ENCODE peak calls at places on chromosomes 12 and 14, in four cellular contexts. E, J, Q and Y are unnamed samples.

GRCh38 chr12:19834596-19834995 is 395.3 kb downstream of the AEBP2 start:
- DNase-seq in J (peak; percentile 62), E (peak; percentile 22), Q (no peak), Y (no peak)

GRCh38 chr12:12481636-12482035 is 81.0 kb downstream of the DUSP16 start:
- DNase-seq in Q (no peak), J (no peak), E (no peak), Y (no peak)

GRCh38 chr14:22265319-22266140 is 323.5 kb downstream of the DAD1 start:
- DNase-seq in E (peak; percentile 66), J (no peak), Q (no peak), Y (no peak)

GRCh38 chr12:119649202-119649808 is 18.6 kb upstream of the PRKAB1 start:
- DNase-seq in Q (no peak), J (peak; percentile 13), E (peak; percentile 11), Y (no peak)

GRCh38 chr14:53947452-53948180 is 9.0 kb downstream of the BMP4 start:
- DNase-seq in Q (no peak), J (no peak), E (no peak), Y (no peak)

GRCh38 chr14:63342381-63342780 is 23.6 kb upstream of the GPHB5 start:
- DNase-seq in J (peak; percentile 15), E (peak; percentile 32), Q (no peak), Y (no peak)

GRCh38 chr12:20748198-20748597 is 53.1 kb downstream of the SLCO1C1 start:
- DNase-seq in Q (no peak), E (no peak), J (no peak), Y (no peak)

GRCh38 chr12:124032265-124032886 is 59.4 kb downstream of the ZNF664 start:
- DNase-seq in J (peak; percentile 85), E (peak; percentile 84), Q (no peak), Y (no peak)

GRCh38 chr12:131437706-131438210 is 273.1 kb upstream of the SFSWAP start:
- DNase-seq in Q (no peak), J (no peak), E (no peak), Y (no peak)

GRCh38 chr12:106679576-106679975 is 94.9 kb upstream of the RIC8B start:
- DNase-seq in E (no peak), J (no peak), Q (no peak), Y (no peak)

GRCh38 chr14:44895716-44896115 is 66.0 kb downstream of the KLHL28 start:
- DNase-seq in J (peak; percentile 30), Q (no peak), E (peak; percentile 82), Y (no peak)

GRCh38 chr12:49109631-49110172 is 945 bp downstream of the LMBR1L start:
- DNase-seq in J (no peak), Q (no peak), E (no peak), Y (no peak)

GRCh38 chr12:111410229-111411186 is 4.8 kb downstream of the SH2B3 start:
- DNase-seq in Q (no peak), J (peak; percentile 53), E (peak; percentile 40), Y (no peak)

GRCh38 chr12:14774944-14775651 is 28.2 kb downstream of the WBP11 start:
- DNase-seq in E (peak; percentile 65), J (peak; percentile 69), Q (peak; percentile 81), Y (peak; percentile 56)

GRCh38 chr14:86035882-86036281 is 505.9 kb downstream of the FLRT2 start:
- DNase-seq in Q (no peak), J (peak; percentile 24), E (peak; percentile 37), Y (no peak)
- TF ChIP-seq CTCF in Q (peak; percentile 29), J (peak; percentile 31), E (peak; percentile 61), Y (peak; percentile 37)

DNA sequence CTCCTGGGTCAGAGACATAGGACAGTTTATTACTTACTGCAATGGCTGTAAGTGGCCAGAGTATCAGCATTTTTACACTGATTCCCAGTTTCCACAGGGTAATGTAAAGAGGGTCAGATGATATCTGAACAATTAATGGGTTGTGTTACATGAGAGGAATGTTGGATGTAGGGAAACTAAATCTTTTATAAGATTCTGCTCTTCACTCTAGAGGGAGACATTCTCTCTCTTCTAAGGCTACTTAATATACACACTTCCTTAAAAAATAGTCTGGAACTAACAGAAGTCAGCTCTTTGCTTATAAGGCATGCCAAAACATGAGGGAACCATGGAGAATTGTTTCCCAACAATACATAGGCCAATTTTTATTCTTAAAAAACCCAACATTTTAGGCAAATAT is 389.8 kb downstream of the ETNK1 start:
- DNase-seq in J (no peak), E (peak; percentile 11), Q (no peak), Y (no peak)
- TF ChIP-seq CTCF in J (peak; percentile 10), E (peak; percentile 13), Q (no peak), Y (no peak)

DNA sequence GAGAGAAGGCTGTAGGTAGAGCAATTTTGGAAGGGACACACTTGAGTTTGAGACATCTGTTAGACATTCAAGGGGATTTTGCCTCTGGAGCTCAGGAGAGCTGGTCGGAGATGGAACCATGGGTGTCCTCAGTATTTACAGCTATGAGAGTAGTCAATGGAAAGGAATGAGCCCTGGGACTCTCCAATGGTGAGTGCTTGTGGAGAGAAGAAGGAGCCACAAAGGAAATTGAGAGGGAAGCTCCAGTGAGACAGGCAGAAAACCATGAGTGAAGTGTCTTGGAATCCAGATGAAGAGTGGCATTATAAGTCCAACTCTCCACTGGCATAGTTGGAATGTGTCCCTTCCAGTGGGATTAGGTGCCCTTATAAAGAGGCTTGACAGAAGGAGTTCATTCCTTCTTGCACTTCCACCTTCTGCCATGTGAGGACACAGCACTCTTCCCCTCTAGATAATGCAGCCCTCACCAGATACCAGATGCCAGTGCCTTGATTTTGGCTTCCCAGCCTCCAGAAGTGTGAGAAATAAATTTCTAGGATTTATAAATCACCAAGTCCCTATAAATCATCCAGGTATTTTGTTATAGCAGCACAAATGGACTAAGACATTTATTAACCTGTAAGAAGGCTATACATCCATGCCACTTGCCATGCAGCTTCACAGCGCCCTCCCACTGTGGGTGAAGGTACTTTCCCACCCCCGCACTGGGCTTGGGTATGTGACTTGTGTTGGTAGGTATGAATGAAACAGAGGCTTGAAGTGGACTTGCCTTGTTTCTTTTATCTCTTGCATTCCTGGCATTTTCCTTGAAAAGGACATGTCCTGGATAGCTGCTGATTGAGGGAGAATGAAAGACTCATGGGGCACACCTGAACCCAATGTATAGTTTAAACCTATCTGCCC is 27.3 kb downstream of the LLPH start:
- DNase-seq in J (no peak), Q (no peak), E (no peak), Y (no peak)
- TF ChIP-seq CTCF in J (no peak), Q (no peak), E (peak; percentile 25), Y (peak; percentile 31)

GRCh38 chr14:67883717-67884116 is 64.1 kb downstream of the RAD51B start:
- DNase-seq in Q (no peak), J (peak; percentile 56), E (peak; percentile 43), Y (no peak)
- TF ChIP-seq CTCF in Q (peak; percentile 35), J (peak; percentile 21), E (peak; percentile 26), Y (peak; percentile 57)

DNA sequence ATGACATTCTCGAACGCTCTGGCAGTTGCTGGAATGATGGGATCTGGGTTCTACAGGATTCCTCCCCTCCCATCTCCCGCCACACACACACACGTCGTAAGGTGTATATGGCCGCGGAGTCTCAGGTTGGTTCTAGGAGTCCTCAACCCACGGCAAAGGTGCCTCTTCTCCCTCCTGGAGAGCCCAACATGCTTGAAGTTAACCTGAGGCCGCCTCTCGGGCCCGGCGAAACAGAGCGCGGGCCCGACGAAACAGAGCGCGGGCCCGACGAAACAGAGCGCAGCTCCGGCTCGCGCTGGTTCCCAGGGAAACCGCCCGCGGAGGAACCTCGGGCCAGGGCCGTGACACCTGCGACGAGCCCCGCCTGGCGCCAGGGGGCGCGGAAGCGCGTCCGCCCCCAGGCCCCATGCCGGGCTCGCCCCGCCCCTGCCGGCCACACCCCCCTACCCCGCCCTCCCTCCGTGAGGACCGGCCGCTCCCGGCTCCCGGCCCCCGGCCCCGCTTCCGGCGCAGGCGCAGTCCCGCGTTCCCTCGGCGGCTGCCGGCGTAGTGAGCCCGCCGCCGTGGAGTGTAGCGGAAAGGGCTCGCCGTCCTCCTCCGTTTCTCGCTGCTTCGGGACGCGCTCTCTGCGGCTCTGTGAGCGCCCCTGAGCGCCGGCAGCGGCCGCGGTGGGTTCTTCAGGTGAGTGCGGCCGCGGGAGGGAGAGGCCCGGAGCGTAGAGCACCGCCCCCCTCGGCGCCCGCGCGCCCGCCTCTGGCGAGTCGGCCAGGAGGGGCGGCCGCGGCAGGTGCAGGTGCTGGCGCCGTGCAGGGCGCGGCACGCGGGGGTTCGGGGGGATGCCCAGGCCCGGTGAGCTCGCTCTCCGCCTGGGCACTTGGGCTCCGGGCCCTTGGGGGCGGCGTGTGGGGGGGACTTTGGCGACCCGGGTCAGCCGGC is at the start of gene RAB3IP:
- DNase-seq in J (peak; percentile 83), E (peak; percentile 81), Q (peak; percentile 97), Y (peak; percentile 74)
- TF ChIP-seq CTCF in J (peak; percentile 13), E (peak; percentile 33), Q (peak; percentile 65), Y (peak; percentile 71)

GRCh38 chr12:2333516-2333915 is 280.7 kb downstream of the CACNA1C start:
- DNase-seq in E (no peak), J (no peak), Q (no peak), Y (no peak)
- TF ChIP-seq CTCF in E (no peak), J (no peak), Q (no peak), Y (no peak)

GRCh38 chr14:95402612-95403011 is 82.9 kb upstream of the CLMN start:
- DNase-seq in J (no peak), E (no peak), Q (no peak), Y (no peak)
- TF ChIP-seq CTCF in J (no peak), E (no peak), Q (no peak), Y (no peak)

DNA sequence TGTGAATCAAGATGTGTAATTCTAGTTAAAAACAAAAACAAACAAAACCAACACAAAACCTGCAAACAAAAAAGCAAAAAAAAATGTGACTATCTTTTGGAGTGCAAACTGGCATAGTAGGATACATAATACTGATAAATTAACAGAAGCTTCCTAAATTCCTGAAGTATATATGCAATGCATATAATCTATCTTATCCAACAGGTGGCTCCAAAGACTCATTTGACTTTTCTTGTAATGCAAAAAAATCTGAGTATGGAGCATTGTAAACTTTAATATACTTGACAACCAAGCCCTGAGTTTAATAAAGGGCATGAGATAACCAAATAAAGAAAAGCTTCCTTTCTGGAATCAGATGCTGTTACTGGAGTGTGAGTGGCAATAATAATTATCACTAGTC is 1003.6 kb downstream of the FSCB start:
- DNase-seq in E (no peak), J (peak; percentile 2), Q (no peak), Y (no peak)
- TF ChIP-seq CTCF in E (no peak), J (no peak), Q (no peak), Y (no peak)

GRCh38 chr14:94005324-94005723 is 8.2 kb downstream of the CCDC197 start:
- DNase-seq in Q (no peak), J (no peak), E (peak; percentile 27), Y (no peak)
- TF ChIP-seq CTCF in Q (peak; percentile 36), J (peak; percentile 39), E (peak; percentile 62), Y (peak; percentile 64)